ENCODE peak calls at places on chromosomes 7 and 10, in nine cellular contexts. A, G, M, D, N, Y, F, S and B are unnamed samples.

GRCh38 chr7:136617176-136617575 is 251.3 kb upstream of the CHRM2 start:
- DNase-seq in G (no peak), M (no peak), S (no peak), A (no peak), N (no peak), Y (no peak), D (no peak), F (peak), B (no peak)

GRCh38 chr10:27366769-27367168 is 126.2 kb upstream of the ACBD5 start:
- DNase-seq in S (no peak), Y (no peak), G (no peak), F (no peak), D (no peak), M (no peak), A (no peak), N (no peak), B (no peak)

GRCh38 chr7:47034180-47034579 is 547.7 kb downstream of the TNS3 start:
- DNase-seq in M (no peak), S (no peak), D (no peak), G (no peak), N (no peak), A (no peak), F (peak), Y (no peak), B (no peak)

GRCh38 chr10:53115660-53116059 is 343.1 kb upstream of the MBL2 start:
- DNase-seq in A (no peak), F (no peak), M (no peak), Y (no peak), D (no peak), N (no peak), G (no peak), S (no peak), B (no peak)

GRCh38 chr10:17910144-17910789 is 41.5 kb upstream of the SLC39A12 start:
- DNase-seq in Y (no peak), S (no peak), G (peak), F (peak), A (peak), D (peak), M (peak), N (peak), B (no peak)

GRCh38 chr10:29772403-29772802 is 137.6 kb upstream of the SVIL start:
- DNase-seq in S (peak), D (no peak), M (no peak), F (no peak), A (no peak), Y (no peak), N (no peak), G (no peak), B (no peak)

GRCh38 chr7:78718212-78718611 is 735.3 kb downstream of the MAGI2 start:
- DNase-seq in N (no peak), Y (no peak), A (no peak), G (no peak), F (no peak), S (no peak), D (no peak), M (no peak), B (no peak)

GRCh38 chr7:134552105-134552504 is 3.2 kb downstream of the AKR1B15 start:
- DNase-seq in G (no peak), Y (no peak), N (no peak), D (peak), M (no peak), F (peak), S (no peak), A (peak), B (no peak)

GRCh38 chr10:131899695-131900349 is 986 bp upstream of the PPP2R2D start:
- DNase-seq in Y (no peak), F (peak), N (no peak), D (no peak), G (no peak), M (no peak), S (no peak), A (no peak), B (no peak)

GRCh38 chr7:94059747-94060146 is 55.6 kb upstream of the BET1 start:
- DNase-seq in F (no peak), G (no peak), A (no peak), N (no peak), S (no peak), D (peak), M (no peak), Y (peak), B (no peak)

GRCh38 chr10:101843032-101843991 is at the start of gene KCNIP2:
- DNase-seq in S (no peak), A (peak), F (no peak), M (no peak), G (peak), N (no peak), D (no peak), Y (peak), B (peak)

GRCh38 chr7:47451851-47452205 is 130.1 kb downstream of the TNS3 start:
- DNase-seq in G (no peak), F (peak), M (no peak), N (no peak), A (no peak), D (peak), Y (no peak), S (no peak), B (no peak)

GRCh38 chr7:143458263-143458662 is 15.0 kb downstream of the TAS2R60 start:
- DNase-seq in N (no peak), M (peak), D (peak), S (no peak), A (no peak), G (no peak), F (peak), Y (no peak), B (no peak)

GRCh38 chr10:66931340-66931948 is 5.6 kb downstream of the LRRTM3 start:
- DNase-seq in M (peak), Y (peak), D (peak), N (peak), S (no peak), F (peak), A (peak), G (no peak), B (no peak)

GRCh38 chr10:59281861-59282260 is 80.5 kb downstream of the FAM13C start:
- DNase-seq in S (no peak), N (no peak), F (no peak), M (no peak), G (no peak), A (no peak), D (no peak), Y (no peak), B (no peak)

GRCh38 chr10:111207525-111207924 is 130.7 kb downstream of the ADRA2A start:
- DNase-seq in S (no peak), D (no peak), F (no peak), M (no peak), Y (peak), A (no peak), G (no peak), N (no peak), B (peak)